ENCODE peak calls at places on chromosomes 3 and 15, in six cellular contexts. One of them, this sample, is unnamed.

GRCh38 chr3:38205472-38205805 is 40.1 kb downstream of the OXSR1 start:
- DNase-seq in lower leg skin: no peak
- DNase-seq in GM12864: no peak
- DNase-seq in fibroblast of pulmonary artery: no peak
- DNase-seq in colonic mucosa: no peak
- DNase-seq in GM23248: no peak
- DNase-seq in this sample: no peak

GRCh38 chr3:98185180-98185579 is 18.7 kb downstream of the OR5H15 start:
- DNase-seq in lower leg skin: no peak
- DNase-seq in GM12864: no peak
- DNase-seq in fibroblast of pulmonary artery: no peak
- DNase-seq in colonic mucosa: no peak
- DNase-seq in GM23248: peak
- DNase-seq in this sample: no peak

GRCh38 chr15:60464836-60465630 is 13.9 kb downstream of the ICE2 start:
- DNase-seq in lower leg skin: no peak
- DNase-seq in GM12864: no peak
- DNase-seq in fibroblast of pulmonary artery: peak
- DNase-seq in colonic mucosa: no peak
- DNase-seq in GM23248: no peak
- DNase-seq in this sample: peak

GRCh38 chr3:36871379-36872126 is 73.3 kb downstream of the TRANK1 start:
- DNase-seq in lower leg skin: no peak
- DNase-seq in GM12864: no peak
- DNase-seq in fibroblast of pulmonary artery: no peak
- DNase-seq in colonic mucosa: no peak
- DNase-seq in GM23248: no peak
- DNase-seq in this sample: no peak

GRCh38 chr3:177337548-177338331 is 140.5 kb upstream of the TBL1XR1 start:
- DNase-seq in lower leg skin: no peak
- DNase-seq in GM12864: peak
- DNase-seq in fibroblast of pulmonary artery: peak
- DNase-seq in colonic mucosa: no peak
- DNase-seq in GM23248: peak
- DNase-seq in this sample: peak

GRCh38 chr3:49006591-49007067 is 562 bp upstream of the WDR6 start:
- DNase-seq in lower leg skin: no peak
- DNase-seq in GM12864: no peak
- DNase-seq in fibroblast of pulmonary artery: peak
- DNase-seq in colonic mucosa: peak
- DNase-seq in GM23248: peak
- DNase-seq in this sample: peak

GRCh38 chr3:102536479-102536878 is 101.7 kb downstream of the ZPLD1 start:
- DNase-seq in lower leg skin: no peak
- DNase-seq in GM12864: no peak
- DNase-seq in fibroblast of pulmonary artery: peak
- DNase-seq in colonic mucosa: no peak
- DNase-seq in GM23248: peak
- DNase-seq in this sample: peak

GRCh38 chr3:129421236-129421883 is 7.1 kb downstream of the EFCAB12 start:
- DNase-seq in lower leg skin: peak
- DNase-seq in GM12864: no peak
- DNase-seq in fibroblast of pulmonary artery: no peak
- DNase-seq in colonic mucosa: no peak
- DNase-seq in GM23248: no peak
- DNase-seq in this sample: no peak

GRCh38 chr15:48422401-48422800 is 91.2 kb downstream of the DUT start:
- DNase-seq in lower leg skin: no peak
- DNase-seq in GM12864: no peak
- DNase-seq in fibroblast of pulmonary artery: peak
- DNase-seq in colonic mucosa: no peak
- DNase-seq in GM23248: peak
- DNase-seq in this sample: no peak

GRCh38 chr3:148128136-148128535 is 569.6 kb upstream of the AGTR1 start:
- DNase-seq in lower leg skin: no peak
- DNase-seq in GM12864: no peak
- DNase-seq in fibroblast of pulmonary artery: no peak
- DNase-seq in colonic mucosa: no peak
- DNase-seq in GM23248: no peak
- DNase-seq in this sample: no peak

GRCh38 chr3:126474498-126475410 is 937 bp downstream of the ZXDC start:
- DNase-seq in lower leg skin: peak
- DNase-seq in GM12864: no peak
- DNase-seq in fibroblast of pulmonary artery: peak
- DNase-seq in colonic mucosa: peak
- DNase-seq in GM23248: peak
- DNase-seq in this sample: peak

GRCh38 chr15:57509965-57510364 is 81.7 kb upstream of the MYZAP start:
- DNase-seq in lower leg skin: no peak
- DNase-seq in GM12864: no peak
- DNase-seq in fibroblast of pulmonary artery: peak
- DNase-seq in colonic mucosa: no peak
- DNase-seq in GM23248: no peak
- DNase-seq in this sample: no peak

GRCh38 chr3:129650256-129650872 is 43.9 kb upstream of the PLXND1 start:
- DNase-seq in lower leg skin: peak
- DNase-seq in GM12864: peak
- DNase-seq in fibroblast of pulmonary artery: peak
- DNase-seq in colonic mucosa: peak
- DNase-seq in GM23248: peak
- DNase-seq in this sample: peak

GRCh38 chr3:170320471-170321121 is 36.9 kb upstream of the SKIL start:
- DNase-seq in lower leg skin: no peak
- DNase-seq in GM12864: no peak
- DNase-seq in fibroblast of pulmonary artery: peak
- DNase-seq in colonic mucosa: no peak
- DNase-seq in GM23248: no peak
- DNase-seq in this sample: peak

GRCh38 chr15:48052871-48053383 is 67.9 kb upstream of the SLC24A5 start:
- DNase-seq in lower leg skin: no peak
- DNase-seq in GM12864: no peak
- DNase-seq in fibroblast of pulmonary artery: no peak
- DNase-seq in colonic mucosa: no peak
- DNase-seq in GM23248: peak
- DNase-seq in this sample: no peak

GRCh38 chr3:195802261-195802701 is 9.4 kb downstream of the MUC4 start:
- DNase-seq in lower leg skin: no peak
- DNase-seq in GM12864: no peak
- DNase-seq in fibroblast of pulmonary artery: no peak
- DNase-seq in colonic mucosa: peak
- DNase-seq in GM23248: no peak
- DNase-seq in this sample: no peak

GRCh38 chr3:177382944-177383343 is 185.7 kb upstream of the TBL1XR1 start:
- DNase-seq in lower leg skin: no peak
- DNase-seq in GM12864: no peak
- DNase-seq in fibroblast of pulmonary artery: no peak
- DNase-seq in colonic mucosa: no peak
- DNase-seq in GM23248: no peak
- DNase-seq in this sample: no peak

GRCh38 chr3:146203761-146204160 is 42.8 kb upstream of the PLOD2 start:
- DNase-seq in lower leg skin: no peak
- DNase-seq in GM12864: no peak
- DNase-seq in fibroblast of pulmonary artery: no peak
- DNase-seq in colonic mucosa: no peak
- DNase-seq in GM23248: no peak
- DNase-seq in this sample: no peak

GRCh38 chr3:37689645-37690356 is 171.9 kb upstream of the CTDSPL start:
- DNase-seq in lower leg skin: no peak
- DNase-seq in GM12864: no peak
- DNase-seq in fibroblast of pulmonary artery: no peak
- DNase-seq in colonic mucosa: no peak
- DNase-seq in GM23248: no peak
- DNase-seq in this sample: no peak

DNA sequence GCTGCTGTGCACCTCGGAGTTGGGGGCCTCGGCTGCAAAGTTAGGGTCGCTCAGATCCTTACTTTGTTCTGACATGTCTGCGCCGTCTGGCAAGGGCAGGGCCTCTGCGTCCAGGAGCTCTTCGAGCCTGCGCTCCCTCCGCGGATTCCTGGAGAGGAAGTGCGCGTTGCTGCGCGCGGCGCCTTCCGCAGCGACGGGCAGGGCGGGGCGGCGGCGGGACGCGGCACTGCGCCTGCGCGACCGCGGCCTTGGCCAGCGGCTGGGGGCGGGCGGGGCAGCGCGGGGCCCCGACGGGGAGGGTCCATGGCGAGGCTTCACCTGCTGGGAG is at the start of gene NDN:
- DNase-seq in lower leg skin: no peak
- DNase-seq in GM12864: no peak
- DNase-seq in fibroblast of pulmonary artery: peak
- DNase-seq in colonic mucosa: peak
- DNase-seq in GM23248: peak
- DNase-seq in this sample: peak
- H3K4me3 ChIP-seq in lower leg skin: peak
- H3K4me3 ChIP-seq in GM12864: no peak
- H3K4me3 ChIP-seq in fibroblast of pulmonary artery: peak
- H3K4me3 ChIP-seq in colonic mucosa: peak
- H3K4me3 ChIP-seq in GM23248: peak
- H3K4me3 ChIP-seq in this sample: peak

GRCh38 chr3:183545688-183546087 is 9.8 kb downstream of the KLHL6 start:
- DNase-seq in lower leg skin: no peak
- DNase-seq in GM12864: no peak
- DNase-seq in fibroblast of pulmonary artery: no peak
- DNase-seq in colonic mucosa: no peak
- DNase-seq in GM23248: no peak
- DNase-seq in this sample: no peak
- H3K4me3 ChIP-seq in lower leg skin: no peak
- H3K4me3 ChIP-seq in GM12864: no peak
- H3K4me3 ChIP-seq in fibroblast of pulmonary artery: no peak
- H3K4me3 ChIP-seq in colonic mucosa: no peak
- H3K4me3 ChIP-seq in GM23248: no peak
- H3K4me3 ChIP-seq in this sample: no peak

GRCh38 chr3:33388374-33389100 is 51.7 kb downstream of the UBP1 start:
- DNase-seq in lower leg skin: no peak
- DNase-seq in GM12864: no peak
- DNase-seq in fibroblast of pulmonary artery: peak
- DNase-seq in colonic mucosa: no peak
- DNase-seq in GM23248: no peak
- DNase-seq in this sample: no peak
- H3K4me3 ChIP-seq in lower leg skin: no peak
- H3K4me3 ChIP-seq in GM12864: no peak
- H3K4me3 ChIP-seq in fibroblast of pulmonary artery: no peak
- H3K4me3 ChIP-seq in colonic mucosa: no peak
- H3K4me3 ChIP-seq in GM23248: no peak
- H3K4me3 ChIP-seq in this sample: no peak

GRCh38 chr3:158863247-158863646 is 61.4 kb downstream of the MFSD1 start:
- DNase-seq in lower leg skin: no peak
- DNase-seq in GM12864: no peak
- DNase-seq in fibroblast of pulmonary artery: no peak
- DNase-seq in colonic mucosa: no peak
- DNase-seq in GM23248: no peak
- DNase-seq in this sample: no peak

GRCh38 chr3:158864492-158864891 is 62.6 kb downstream of the MFSD1 start:
- DNase-seq in lower leg skin: no peak
- DNase-seq in GM12864: no peak
- DNase-seq in fibroblast of pulmonary artery: no peak
- DNase-seq in colonic mucosa: no peak
- DNase-seq in GM23248: no peak
- DNase-seq in this sample: no peak

GRCh38 chr3:158859362-158859761 is 57.5 kb downstream of the MFSD1 start:
- DNase-seq in lower leg skin: no peak
- DNase-seq in GM12864: no peak
- DNase-seq in fibroblast of pulmonary artery: no peak
- DNase-seq in colonic mucosa: no peak
- DNase-seq in GM23248: no peak
- DNase-seq in this sample: no peak
- H3K4me3 ChIP-seq in lower leg skin: no peak
- H3K4me3 ChIP-seq in GM12864: no peak
- H3K4me3 ChIP-seq in fibroblast of pulmonary artery: no peak
- H3K4me3 ChIP-seq in colonic mucosa: no peak
- H3K4me3 ChIP-seq in GM23248: no peak
- H3K4me3 ChIP-seq in this sample: no peak

GRCh38 chr15:99275061-99275460 is 23.8 kb downstream of the LRRC28 start:
- DNase-seq in lower leg skin: no peak
- DNase-seq in GM12864: no peak
- DNase-seq in fibroblast of pulmonary artery: no peak
- DNase-seq in colonic mucosa: no peak
- DNase-seq in GM23248: no peak
- DNase-seq in this sample: no peak
- H3K4me3 ChIP-seq in lower leg skin: no peak
- H3K4me3 ChIP-seq in GM12864: no peak
- H3K4me3 ChIP-seq in fibroblast of pulmonary artery: no peak
- H3K4me3 ChIP-seq in colonic mucosa: no peak
- H3K4me3 ChIP-seq in GM23248: no peak
- H3K4me3 ChIP-seq in this sample: no peak

This sample was measured in choroid plexus epithelial cell.